ENCODE peak calls at places on chromosomes 11 and 22, in six cellular contexts. P, L, N, E, C and S are unnamed samples.

GRCh38 chr11:64661146-64661545 is 61.9 kb downstream of the NRXN2 start:
- DNase-seq in P (no peak), L (no peak), N (no peak), E (no peak), C (no peak), S (no peak)

GRCh38 chr11:126172596-126173038 is 38.8 kb downstream of the RPUSD4 start:
- DNase-seq in P (no peak), L (no peak), N (no peak), E (no peak), C (no peak), S (no peak)

GRCh38 chr11:110297082-110297725 is 790 bp upstream of the RDX start:
- DNase-seq in P (no peak), L (no peak), N (peak), E (no peak), C (no peak), S (no peak)

GRCh38 chr11:130448416-130449068 is at the start of gene ADAMTS15:
- DNase-seq in P (peak), L (no peak), N (no peak), E (no peak), C (peak), S (no peak)

GRCh38 chr11:720642-721346 is 14.8 kb downstream of the EPS8L2 start:
- DNase-seq in P (no peak), L (no peak), N (peak), E (no peak), C (peak), S (peak)

GRCh38 chr11:126113515-126113957 is 50.9 kb upstream of the CDON start:
- DNase-seq in P (no peak), L (no peak), N (no peak), E (no peak), C (peak), S (no peak)

GRCh38 chr11:119310682-119311052 is 6.3 kb downstream of the MCAM start:
- DNase-seq in P (no peak), L (no peak), N (no peak), E (no peak), C (no peak), S (no peak)

GRCh38 chr11:59943996-59944395 is 5.8 kb downstream of the OOSP1 start:
- DNase-seq in P (peak), L (no peak), N (no peak), E (no peak), C (no peak), S (no peak)

GRCh38 chr11:62120466-62120865 is 3.3 kb upstream of the INCENP start:
- DNase-seq in P (no peak), L (no peak), N (no peak), E (no peak), C (no peak), S (no peak)

GRCh38 chr11:105357764-105358163 is 218.2 kb upstream of the CARD18 start:
- DNase-seq in P (no peak), L (no peak), N (no peak), E (no peak), C (no peak), S (no peak)

GRCh38 chr11:121550247-121551132 is 97.7 kb upstream of the SORL1-AS1 start:
- DNase-seq in P (no peak), L (no peak), N (no peak), E (no peak), C (no peak), S (no peak)

DNA sequence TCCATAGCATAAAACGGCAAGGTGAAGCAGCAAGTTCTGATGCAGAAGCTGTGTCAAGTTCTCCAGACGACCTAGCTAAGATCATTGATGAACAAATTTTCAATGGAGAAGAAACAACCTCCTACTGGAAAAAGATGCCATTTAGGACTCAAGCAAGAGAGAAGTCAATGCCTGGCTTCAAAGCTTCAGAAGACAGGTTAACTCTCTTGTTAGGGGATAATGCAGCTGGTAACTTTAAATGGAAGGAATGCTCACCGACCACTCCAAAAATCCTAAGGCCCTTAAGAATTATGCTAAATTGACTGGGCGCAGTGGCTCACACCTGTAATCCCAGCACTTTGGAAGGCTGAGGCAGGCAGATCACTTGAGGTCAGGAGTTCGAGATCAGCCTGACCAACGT is 31.3 kb downstream of the CLTCL1 start:
- DNase-seq in P (no peak), L (no peak), N (peak), E (no peak), C (no peak), S (no peak)
- TF ChIP-seq TAF1 in P (no peak), L (no peak), N (no peak), E (no peak), C (no peak), S (no peak)

GRCh38 chr11:45290586-45290985 is 4.4 kb upstream of the SYT13 start:
- DNase-seq in P (no peak), L (no peak), N (no peak), E (no peak), C (no peak), S (no peak)
- TF ChIP-seq TAF1 in P (no peak), L (no peak), N (no peak), E (no peak), C (no peak), S (no peak)

DNA sequence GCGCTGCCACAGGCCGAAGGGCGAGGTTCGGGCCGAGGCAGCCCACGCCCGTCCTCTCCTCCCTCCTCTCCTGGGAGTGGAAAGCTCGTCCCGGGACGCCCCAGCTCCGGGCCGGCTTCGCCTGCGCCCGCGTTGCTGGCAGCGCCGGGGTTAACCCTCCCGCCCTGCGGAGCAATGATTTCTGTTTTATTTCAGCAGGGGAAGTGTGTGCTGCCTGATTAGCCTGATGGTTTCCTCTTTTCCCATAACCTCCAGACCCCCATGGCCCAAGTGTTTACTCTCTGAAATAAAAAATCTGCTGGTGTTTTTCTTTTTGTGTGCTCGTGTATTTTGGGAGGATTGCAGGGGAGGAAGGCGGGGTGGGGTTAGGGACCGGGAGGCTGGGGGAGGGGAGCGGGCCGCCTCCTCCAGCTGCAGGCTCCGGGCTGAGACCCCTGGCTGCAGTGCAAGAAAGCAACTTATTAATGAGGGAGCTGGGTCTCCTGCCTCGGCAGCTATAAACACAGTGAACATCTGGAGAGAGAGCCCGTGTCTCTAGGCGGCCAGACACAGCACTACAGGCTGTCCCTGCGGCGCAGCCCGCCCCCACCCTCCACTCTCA is 38.6 kb downstream of the ETS1 start:
- DNase-seq in P (no peak), L (no peak), N (no peak), E (no peak), C (peak), S (no peak)
- TF ChIP-seq TAF1 in P (no peak), L (no peak), N (no peak), E (no peak), C (no peak), S (no peak)

DNA sequence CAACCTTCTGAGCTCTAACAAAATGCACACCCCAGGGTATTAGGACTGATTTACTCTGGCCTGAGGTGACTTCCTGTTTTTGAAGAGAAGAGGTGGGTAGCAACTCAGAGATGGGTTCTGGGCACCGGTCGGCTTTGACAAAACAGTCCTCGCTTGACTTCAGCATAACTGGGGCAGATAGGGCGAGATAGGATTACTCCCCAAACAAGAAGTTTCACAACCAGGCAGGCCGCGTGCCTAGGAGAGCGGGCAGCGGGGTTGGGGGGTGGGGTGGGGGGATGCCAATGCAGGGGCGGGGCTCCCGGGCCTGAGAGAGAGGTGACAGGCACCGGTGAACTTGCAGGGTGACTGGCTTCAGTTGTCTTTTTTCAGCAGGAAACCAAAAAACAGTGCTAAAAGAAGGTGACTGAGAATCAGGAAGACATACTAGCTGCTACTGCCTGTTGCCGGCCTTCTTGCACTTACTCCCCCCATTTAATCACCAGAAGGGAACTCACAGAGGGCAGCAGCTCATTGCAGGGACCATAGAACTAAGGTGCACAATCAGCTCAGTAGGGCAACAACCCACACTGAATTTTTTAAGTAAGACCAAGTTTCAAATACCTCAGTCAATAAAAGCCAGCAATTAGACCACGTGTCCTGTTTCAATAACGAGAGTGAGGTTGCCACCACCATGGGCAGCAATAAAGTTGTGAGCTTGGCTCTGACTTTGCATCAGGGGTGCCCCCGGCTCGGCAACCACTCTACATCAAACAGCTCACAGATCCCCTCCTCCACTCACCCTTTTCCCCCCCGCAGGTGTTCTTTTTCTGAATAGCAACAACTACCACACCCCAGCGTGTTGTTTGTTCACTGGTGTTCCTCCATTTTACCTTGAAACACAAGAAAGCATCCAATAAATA is 37.2 kb upstream of the ETS1 start:
- DNase-seq in P (no peak), L (no peak), N (no peak), E (no peak), C (no peak), S (peak)
- TF ChIP-seq TAF1 in P (no peak), L (no peak), N (no peak), E (no peak), C (no peak), S (no peak)

GRCh38 chr22:31852691-31853370 is 91.5 kb upstream of the YWHAH start:
- DNase-seq in P (no peak), L (no peak), N (no peak), E (no peak), C (no peak), S (no peak)

GRCh38 chr22:31861226-31861840 is 83.0 kb upstream of the YWHAH start:
- DNase-seq in P (no peak), L (no peak), N (no peak), E (no peak), C (no peak), S (no peak)

GRCh38 chr22:31853736-31854500 is 90.4 kb upstream of the YWHAH start:
- DNase-seq in P (no peak), L (no peak), N (no peak), E (no peak), C (no peak), S (no peak)

DNA sequence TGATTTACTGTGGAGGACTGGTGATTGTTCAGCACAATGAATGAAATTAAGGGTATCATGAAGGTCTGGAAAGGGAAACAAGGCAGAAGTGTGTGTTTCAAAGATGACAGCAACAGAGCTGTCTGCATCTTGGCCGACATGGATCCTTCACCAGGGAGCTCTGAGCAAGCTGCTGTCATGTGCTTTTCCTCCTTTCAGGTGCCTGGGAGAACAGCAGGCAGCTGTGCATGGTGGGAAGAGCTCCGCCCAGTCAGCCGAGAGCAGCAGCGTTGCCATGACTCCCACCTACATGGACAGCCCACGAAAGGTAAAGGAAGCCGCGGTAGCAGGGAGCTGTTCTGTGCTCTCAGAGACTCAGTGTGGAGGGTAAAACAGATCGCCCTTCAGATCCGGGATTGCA is 87.1 kb upstream of the YWHAH start:
- DNase-seq in P (peak), L (no peak), N (peak), E (no peak), C (no peak), S (no peak)
- TF ChIP-seq TAF1 in P (peak), L (no peak), N (no peak), E (no peak), C (no peak), S (no peak)